ENCODE peak calls at places on chromosomes 11 and 22, in seven cellular contexts. Z is stimulated activated CD4-positive, alpha-beta T cell treated with anti-CD3 and anti-CD28 coated beads, Interleukin-4, amount 100 ng/mL, for 48 hours; P is amniotic stem cell; N is NCI-H1092; I is GM19239; J is IMR-90; M is ELF-1. B is an unnamed sample.

GRCh38 chr11:108890482-108891092 is 225.7 kb downstream of the DDX10 start:
- DNase-seq in M (no peak), J (no peak), Z (no peak), I (no peak), P (no peak), N (no peak), B (no peak)

GRCh38 chr11:26761382-26761781 is 39.5 kb upstream of the SLC5A12 start:
- DNase-seq in M (no peak), N (no peak), Z (no peak), J (no peak), P (no peak), I (no peak), B (no peak)

GRCh38 chr11:22415481-22415880 is 77.3 kb downstream of the SLC17A6 start:
- DNase-seq in M (no peak), P (no peak), Z (no peak), N (no peak), J (no peak), I (no peak), B (no peak)

GRCh38 chr22:46052801-46053562 is 76.0 kb upstream of the WNT7B start:
- DNase-seq in Z (no peak), N (no peak), M (no peak), J (no peak), P (no peak), I (no peak), B (peak)

GRCh38 chr11:79400717-79401330 is 40.0 kb downstream of the TENM4 start:
- DNase-seq in N (peak), Z (no peak), J (peak), P (no peak), M (peak), I (no peak), B (peak)

GRCh38 chr11:113805640-113806039 is 26.0 kb downstream of the CLDN25 start:
- DNase-seq in M (no peak), Z (no peak), P (no peak), N (no peak), J (peak), I (no peak), B (no peak)

GRCh38 chr22:25700996-25701815 is 40.8 kb upstream of the MYO18B start:
- DNase-seq in I (no peak), J (peak), P (no peak), M (no peak), N (no peak), Z (no peak), B (peak)

GRCh38 chr11:92978226-92979111 is 9.0 kb downstream of the MTNR1B start:
- DNase-seq in I (no peak), Z (no peak), J (peak), P (no peak), N (peak), M (no peak), B (peak)

GRCh38 chr11:121769191-121769590 is 316.4 kb upstream of the SORL1-AS1 start:
- DNase-seq in I (no peak), Z (no peak), N (no peak), M (no peak), J (no peak), P (no peak), B (no peak)

GRCh38 chr11:46234261-46234660 is 43.2 kb upstream of the CREB3L1 start:
- DNase-seq in Z (no peak), P (no peak), I (no peak), N (no peak), M (peak), J (no peak), B (no peak)

GRCh38 chr11:132717824-132718223 is 814.5 kb downstream of the OPCML start:
- DNase-seq in I (no peak), M (no peak), J (no peak), N (no peak), Z (no peak), P (no peak), B (no peak)

GRCh38 chr11:120337133-120337895 is 1.1 kb downstream of the ARHGEF12 start:
- DNase-seq in P (no peak), I (no peak), J (no peak), Z (no peak), M (peak), N (no peak), B (peak)

GRCh38 chr22:45131749-45132148 is 32.0 kb upstream of the NUP50 start:
- DNase-seq in M (no peak), P (no peak), Z (no peak), N (no peak), I (no peak), J (no peak), B (no peak)

GRCh38 chr11:114085965-114086364 is 26.5 kb downstream of the ZBTB16 start:
- DNase-seq in J (no peak), N (peak), Z (no peak), P (no peak), M (no peak), I (no peak), B (no peak)

GRCh38 chr11:69424748-69425147 is 56.7 kb upstream of the LINC01488 start:
- DNase-seq in J (no peak), M (no peak), N (no peak), P (no peak), Z (no peak), I (no peak), B (no peak)

GRCh38 chr22:48628891-48629559 is 1198.6 kb downstream of the BRD1 start:
- DNase-seq in J (no peak), Z (no peak), M (peak), N (no peak), I (no peak), P (no peak), B (no peak)

GRCh38 chr22:41411021-41411851 is 29.5 kb downstream of the TEF start:
- DNase-seq in P (no peak), M (no peak), N (no peak), J (no peak), I (no peak), Z (no peak), B (no peak)

GRCh38 chr11:113375402-113375801 is 12.2 kb upstream of the ANKK1 start:
- DNase-seq in N (no peak), Z (no peak), I (no peak), P (no peak), J (no peak), M (no peak), B (no peak)

GRCh38 chr22:17597217-17597616 is 31.3 kb downstream of the ATP6V1E1 start:
- DNase-seq in M (no peak), N (no peak), J (peak), I (no peak), P (no peak), Z (no peak), B (no peak)

B was measured in RPMI7951.